ENCODE peak calls at places on chromosome 7, in six cellular contexts. B is WTC11, M is cardiac muscle cell, A is hepatocyte, T is upper lobe of right lung, E is psoas muscle. P is an unnamed sample.

GRCh38 chr7:30738026-30738915 is 13.7 kb upstream of the INMT start:
- DNase-seq in B (no peak), M (no peak), A (no peak), T (peak; percentile 29), E (no peak), P (no peak)

GRCh38 chr7:74064696-74065095 is 18.9 kb upstream of the LIMK1 start:
- DNase-seq in B (no peak), M (no peak), A (no peak), T (no peak), E (peak; percentile 33), P (no peak)

GRCh38 chr7:21914671-21915070 is 31.0 kb downstream of the CDCA7L start:
- DNase-seq in B (no peak), M (no peak), A (no peak), T (no peak), E (no peak), P (no peak)

GRCh38 chr7:590731-591551 is 71.3 kb upstream of the PDGFA start:
- DNase-seq in B (no peak), M (no peak), A (no peak), T (no peak), E (peak; percentile 48), P (no peak)

GRCh38 chr7:820341-820740 is 11.9 kb upstream of the SUN1 start:
- DNase-seq in B (no peak), M (no peak), A (no peak), T (no peak), E (no peak), P (no peak)

GRCh38 chr7:65269150-65269856 is 104.4 kb upstream of the ZNF92 start:
- DNase-seq in B (peak; percentile 97), M (peak; percentile 96), A (peak; percentile 90), T (peak; percentile 59), E (no peak), P (no peak)

GRCh38 chr7:108234281-108234680 is 104.1 kb upstream of the LAMB4 start:
- DNase-seq in B (no peak), M (no peak), A (no peak), T (no peak), E (no peak), P (no peak)

GRCh38 chr7:127485482-127485881 is 93.0 kb upstream of the ZNF800 start:
- DNase-seq in B (no peak), M (no peak), A (no peak), T (no peak), E (no peak), P (no peak)

GRCh38 chr7:70776627-70777101 is 355.3 kb upstream of the GALNT17 start:
- DNase-seq in B (no peak), M (no peak), A (no peak), T (no peak), E (no peak), P (no peak)

GRCh38 chr7:21352540-21353387 is 75.1 kb upstream of the SP4 start:
- DNase-seq in B (no peak), M (no peak), A (no peak), T (no peak), E (no peak), P (no peak)

DNA sequence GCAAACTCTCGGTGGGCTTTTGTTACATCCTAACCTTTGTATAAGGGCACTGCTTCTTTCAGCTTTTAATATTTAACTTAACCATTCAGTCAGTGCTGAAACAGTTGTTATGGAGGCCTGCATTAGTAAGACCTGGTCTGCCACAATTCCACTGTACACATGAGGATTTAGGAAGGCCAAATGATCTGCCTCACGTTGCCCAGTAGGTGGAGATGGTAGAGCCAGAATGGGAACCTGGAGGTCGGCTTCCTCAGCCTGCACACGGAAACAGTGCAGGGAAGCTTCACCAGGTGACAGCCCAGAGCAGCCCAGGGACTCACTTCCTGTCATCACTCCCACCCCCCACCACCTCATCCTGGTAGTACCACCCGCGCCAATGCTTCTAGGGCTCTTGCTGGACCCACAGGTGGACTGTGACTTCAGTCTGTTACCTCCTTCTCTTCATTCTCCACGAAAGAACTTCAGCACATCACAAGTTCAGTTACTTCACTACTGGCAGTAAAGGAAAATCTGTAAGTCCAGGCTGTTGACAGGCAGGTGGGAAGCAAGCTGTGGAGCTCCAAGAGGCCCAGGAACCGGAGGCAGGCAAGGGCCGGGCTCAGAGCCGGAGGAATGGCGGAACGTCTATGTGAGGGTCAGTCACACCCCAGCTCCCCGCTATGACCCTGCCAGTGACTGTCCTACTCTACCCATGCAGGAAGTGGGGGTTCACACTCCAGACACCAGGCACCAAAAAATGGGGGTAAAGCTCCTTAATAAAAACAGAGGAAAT is 480.3 kb upstream of the C7orf33 start:
- DNase-seq in B (peak; percentile 21), M (peak; percentile 35), A (peak; percentile 62), T (no peak), E (no peak), P (no peak)
- TF ChIP-seq CTCF in B (peak; percentile 23), M (peak; percentile 5), A (peak; percentile 43), T (peak; percentile 14), E (no peak), P (no peak)

GRCh38 chr7:131004371-131004770 is 270.4 kb upstream of the KLF14 start:
- DNase-seq in B (no peak), M (no peak), A (no peak), T (no peak), E (no peak), P (no peak)

GRCh38 chr7:131010714-131011436 is 276.9 kb upstream of the KLF14 start:
- DNase-seq in B (no peak), M (no peak), A (no peak), T (no peak), E (no peak), P (no peak)

GRCh38 chr7:131008840-131009651 is 275.0 kb upstream of the KLF14 start:
- DNase-seq in B (no peak), M (no peak), A (no peak), T (no peak), E (no peak), P (no peak)

GRCh38 chr7:131010029-131010705 is 276.2 kb upstream of the KLF14 start:
- DNase-seq in B (no peak), M (no peak), A (no peak), T (no peak), E (peak; percentile 58), P (no peak)

DNA sequence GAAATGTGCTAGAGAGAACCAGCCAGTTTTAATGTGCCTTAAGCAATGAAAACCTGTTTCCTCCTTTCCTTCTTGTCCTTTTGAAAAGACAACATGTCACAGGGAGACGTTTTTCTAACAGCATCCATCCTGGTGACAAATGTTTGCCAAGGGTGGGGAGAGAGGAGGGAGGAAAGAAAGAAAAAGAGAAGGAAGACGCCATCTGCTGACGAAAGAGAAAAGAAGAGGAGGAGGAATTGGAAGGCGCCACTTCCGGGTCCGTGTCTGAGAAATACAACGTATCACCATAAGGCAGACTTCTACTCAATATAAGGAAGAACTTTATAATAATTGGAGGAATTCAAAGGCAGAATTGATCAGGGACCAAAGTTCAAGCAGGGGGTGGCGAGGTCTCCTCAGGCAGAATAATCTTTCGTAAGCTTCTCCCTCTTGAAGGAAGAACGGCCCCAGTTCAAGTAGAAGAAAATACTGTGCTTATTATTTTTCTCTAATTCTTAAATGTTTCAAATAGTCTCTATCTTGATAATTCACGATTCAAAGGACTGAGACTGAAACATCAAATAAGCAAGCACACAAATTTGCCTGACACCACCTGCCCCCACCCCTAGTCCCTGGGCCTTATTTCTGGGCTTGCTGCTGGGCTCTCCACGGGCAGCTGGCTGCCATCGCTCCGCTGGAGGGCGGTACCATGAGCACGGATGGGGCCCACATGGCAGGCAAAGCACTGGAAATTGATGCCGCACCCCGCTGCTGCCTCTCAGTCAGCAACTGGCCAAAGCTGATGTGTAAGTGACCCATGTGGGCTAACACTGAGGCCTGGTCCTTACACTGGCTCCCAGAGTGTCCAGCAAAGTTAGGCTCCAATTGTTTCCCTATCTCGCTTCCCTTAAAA is 273.7 kb upstream of the KLF14 start:
- DNase-seq in B (peak; percentile 54), M (peak; percentile 56), A (peak; percentile 87), T (no peak), E (peak; percentile 64), P (no peak)
- TF ChIP-seq CTCF in B (no peak), M (peak; percentile 69), A (peak; percentile 71), T (peak; percentile 51), E (peak; percentile 45), P (peak; percentile 39)

GRCh38 chr7:35991511-35992232 is 161.4 kb upstream of the EEPD1 start:
- DNase-seq in B (no peak), M (no peak), A (no peak), T (no peak), E (no peak), P (no peak)
- TF ChIP-seq CTCF in B (no peak), M (no peak), A (no peak), T (no peak), E (no peak), P (no peak)

GRCh38 chr7:55570218-55570873 is 2.0 kb downstream of the VOPP1 start:
- DNase-seq in B (no peak), M (no peak), A (no peak), T (no peak), E (no peak), P (no peak)

GRCh38 chr7:55572378-55573233 is at the start of gene VOPP1:
- DNase-seq in B (peak; percentile 69), M (peak; percentile 85), A (peak; percentile 91), T (peak; percentile 83), E (peak; percentile 83), P (peak; percentile 33)

GRCh38 chr7:55570939-55571338 is 1.4 kb downstream of the VOPP1 start:
- DNase-seq in B (no peak), M (no peak), A (no peak), T (no peak), E (no peak), P (no peak)

GRCh38 chr7:55573234-55573504 is 867 bp upstream of the VOPP1 start:
- DNase-seq in B (no peak), M (peak; percentile 12), A (no peak), T (no peak), E (no peak), P (no peak)

GRCh38 chr7:55571534-55572377 is 546 bp downstream of the VOPP1 start:
- DNase-seq in B (peak; percentile 57), M (peak; percentile 58), A (peak; percentile 71), T (peak; percentile 82), E (peak; percentile 71), P (peak; percentile 17)
- TF ChIP-seq CTCF in B (no peak), M (no peak), A (no peak), T (no peak), E (peak; percentile 10), P (no peak)